ENCODE peak calls at places on chromosomes 13 and 19, in ten cellular contexts. F, P, Z, H, U, I, B, M, R and C are unnamed samples.

GRCh38 chr19:54041969-54042606 is 21.6 kb downstream of the VSTM1 start:
- DNase-seq in F (no peak), P (no peak), Z (peak), H (no peak), U (no peak), I (no peak), B (no peak), M (no peak), R (no peak), C (no peak)

GRCh38 chr13:114285166-114285808 is 3.9 kb downstream of the UPF3A start:
- DNase-seq in F (no peak), P (no peak), Z (peak), H (no peak), U (no peak), I (no peak), B (no peak), M (no peak), R (peak), C (no peak)

GRCh38 chr13:99686944-99687382 is 185.7 kb downstream of the TM9SF2 start:
- DNase-seq in F (no peak), P (no peak), Z (no peak), H (no peak), U (no peak), I (no peak), B (no peak), M (no peak), R (no peak), C (no peak)

GRCh38 chr19:41265376-41266153 is 1.4 kb downstream of the HNRNPUL1 start:
- DNase-seq in F (no peak), P (no peak), Z (peak), H (peak), U (no peak), I (no peak), B (peak), M (no peak), R (peak), C (peak)

GRCh38 chr13:40692946-40693345 is 26.5 kb upstream of the FOXO1 start:
- DNase-seq in F (no peak), P (no peak), Z (peak), H (no peak), U (no peak), I (no peak), B (peak), M (no peak), R (no peak), C (no peak)

GRCh38 chr13:20332361-20333096 is 100.4 kb upstream of the GJB6 start:
- DNase-seq in F (no peak), P (no peak), Z (no peak), H (no peak), U (no peak), I (no peak), B (no peak), M (no peak), R (no peak), C (peak)

GRCh38 chr19:17680235-17680722 is 7.9 kb downstream of the UNC13A start:
- DNase-seq in F (no peak), P (peak), Z (peak), H (peak), U (no peak), I (no peak), B (peak), M (peak), R (peak), C (peak)

GRCh38 chr19:47427241-47428176 is 8.2 kb upstream of the MEIS3 start:
- DNase-seq in F (peak), P (no peak), Z (peak), H (peak), U (peak), I (peak), B (peak), M (peak), R (peak), C (peak)

GRCh38 chr13:40383132-40383531 is 283.3 kb downstream of the FOXO1 start:
- DNase-seq in F (no peak), P (no peak), Z (no peak), H (no peak), U (no peak), I (no peak), B (no peak), M (no peak), R (no peak), C (no peak)

GRCh38 chr13:110680852-110681251 is 25.1 kb downstream of the CARS2 start:
- DNase-seq in F (no peak), P (no peak), Z (peak), H (no peak), U (no peak), I (no peak), B (peak), M (peak), R (peak), C (no peak)

GRCh38 chr13:85997587-85997986 is 198.4 kb upstream of the SLITRK6 start:
- DNase-seq in F (no peak), P (no peak), Z (no peak), H (no peak), U (no peak), I (no peak), B (no peak), M (no peak), R (no peak), C (no peak)

GRCh38 chr19:46603195-46603637 is 2.1 kb downstream of the CALM3 start:
- DNase-seq in F (no peak), P (no peak), Z (peak), H (no peak), U (no peak), I (no peak), B (no peak), M (no peak), R (no peak), C (no peak)

GRCh38 chr19:16433986-16434385 is 37.8 kb downstream of the EPS15L1 start:
- DNase-seq in F (no peak), P (no peak), Z (no peak), H (peak), U (no peak), I (no peak), B (no peak), M (no peak), R (no peak), C (no peak)

GRCh38 chr13:106104281-106104901 is 431.1 kb downstream of the EFNB2 start:
- DNase-seq in F (no peak), P (peak), Z (peak), H (no peak), U (no peak), I (no peak), B (no peak), M (no peak), R (no peak), C (peak)